ENCODE peak calls at places on chromosome 20, in ten cellular contexts. Z is glomerular endothelial cell; Y is activated CD4-positive, alpha-beta T cell treated with anti-CD3 and anti-CD28 coated beads for 24 hours; C is B cell; I is stimulated activated CD4-positive, alpha-beta T cell treated with anti-CD3 and anti-CD28 coated beads, TNF-alpha, amount 100 ng/mL, for 1 hour; M is CD8-positive, alpha-beta T cell; P is NCI-H2081; U is HFF-Myc; A is cardiac septum; T is bronchial epithelial cell. X is an unnamed sample.

GRCh38 chr20:17928633-17929311 is 39.8 kb downstream of the SNX5 start:
- DNase-seq in Z (no peak), Y (no peak), C (no peak), I (no peak), M (no peak), P (no peak), U (no peak), A (no peak), T (no peak), X (peak)

GRCh38 chr20:43925215-43925614 is 10.6 kb downstream of the TOX2 start:
- DNase-seq in Z (no peak), Y (peak), C (no peak), I (peak), M (no peak), P (no peak), U (no peak), A (peak), T (no peak), X (no peak)

GRCh38 chr20:25525857-25526256 is 59.5 kb downstream of the NINL start:
- DNase-seq in Z (no peak), Y (no peak), C (no peak), I (no peak), M (no peak), P (no peak), U (peak), A (no peak), T (peak), X (no peak)

GRCh38 chr20:5888051-5888450 is 62.3 kb downstream of the TRMT6 start:
- DNase-seq in Z (no peak), Y (no peak), C (no peak), I (no peak), M (no peak), P (no peak), U (no peak), A (no peak), T (peak), X (no peak)

GRCh38 chr20:401682-402495 is 6.2 kb upstream of the RBCK1 start:
- DNase-seq in Z (no peak), Y (no peak), C (no peak), I (no peak), M (no peak), P (no peak), U (no peak), A (no peak), T (peak), X (peak)

GRCh38 chr20:35870541-35871307 is 83.6 kb downstream of the SCAND1 start:
- DNase-seq in Z (no peak), Y (no peak), C (no peak), I (no peak), M (no peak), P (no peak), U (no peak), A (no peak), T (peak), X (no peak)

GRCh38 chr20:48970681-48971370 is 49.3 kb downstream of the ARFGEF2 start:
- DNase-seq in Z (no peak), Y (no peak), C (no peak), I (no peak), M (no peak), P (no peak), U (no peak), A (no peak), T (no peak), X (no peak)

GRCh38 chr20:55415567-55416142 is 589.7 kb downstream of the CBLN4 start:
- DNase-seq in Z (no peak), Y (no peak), C (no peak), I (no peak), M (no peak), P (peak), U (no peak), A (no peak), T (peak), X (no peak)

GRCh38 chr20:7889736-7890135 is 50.5 kb downstream of the HAO1 start:
- DNase-seq in Z (no peak), Y (no peak), C (no peak), I (no peak), M (no peak), P (no peak), U (no peak), A (no peak), T (no peak), X (no peak)

GRCh38 chr20:50464026-50464724 is 46.0 kb upstream of the PTPN1 start:
- DNase-seq in Z (no peak), Y (peak), C (peak), I (peak), M (peak), P (peak), U (no peak), A (peak), T (peak), X (peak)

GRCh38 chr20:36084897-36085617 is 69.5 kb upstream of the EPB41L1 start:
- DNase-seq in Z (no peak), Y (no peak), C (no peak), I (no peak), M (no peak), P (no peak), U (no peak), A (no peak), T (peak), X (no peak)

GRCh38 chr20:4925842-4926530 is 75.3 kb downstream of the SLC23A2 start:
- DNase-seq in Z (peak), Y (no peak), C (no peak), I (no peak), M (no peak), P (peak), U (no peak), A (no peak), T (peak), X (peak)

GRCh38 chr20:32572271-32572968 is 12.7 kb downstream of the NOL4L start:
- DNase-seq in Z (no peak), Y (no peak), C (no peak), I (no peak), M (no peak), P (no peak), U (no peak), A (no peak), T (no peak), X (no peak)

GRCh38 chr20:62716198-62716940 is 7.7 kb downstream of the NTSR1 start:
- DNase-seq in Z (no peak), Y (no peak), C (no peak), I (no peak), M (peak), P (no peak), U (no peak), A (no peak), T (no peak), X (no peak)

GRCh38 chr20:44566811-44567210 is 15.6 kb upstream of the PKIG start:
- DNase-seq in Z (no peak), Y (no peak), C (no peak), I (no peak), M (no peak), P (no peak), U (no peak), A (no peak), T (peak), X (no peak)

GRCh38 chr20:51633430-51633829 is 90.9 kb upstream of the NFATC2 start:
- DNase-seq in Z (no peak), Y (no peak), C (no peak), I (no peak), M (no peak), P (no peak), U (no peak), A (no peak), T (no peak), X (no peak)

GRCh38 chr20:43666376-43667328 is at the start of gene MYBL2:
- DNase-seq in Z (no peak), Y (peak), C (peak), I (peak), M (peak), P (peak), U (no peak), A (peak), T (peak), X (peak)

GRCh38 chr20:8372819-8373218 is 240.8 kb downstream of the PLCB1 start:
- DNase-seq in Z (no peak), Y (no peak), C (no peak), I (no peak), M (no peak), P (no peak), U (no peak), A (no peak), T (no peak), X (no peak)

GRCh38 chr20:17614176-17614811 is 44.4 kb downstream of the DSTN start:
- DNase-seq in Z (no peak), Y (no peak), C (no peak), I (no peak), M (peak), P (no peak), U (no peak), A (peak), T (no peak), X (peak)

GRCh38 chr20:36919715-36920333 is 31.7 kb downstream of the SAMHD1 start:
- DNase-seq in Z (peak), Y (no peak), C (peak), I (no peak), M (no peak), P (peak), U (peak), A (no peak), T (peak), X (no peak)